ENCODE peak calls at places on chromosome 13, in five cellular contexts. G, Y, W, P and E are unnamed samples.

GRCh38 chr13:32045963-32046785 is 14.6 kb downstream of the FRY start:
- DNase-seq in G (no peak), Y (no peak), W (no peak), P (no peak), E (no peak)

GRCh38 chr13:50526771-50527567 is 316.5 kb downstream of the DLEU7 start:
- DNase-seq in G (no peak), P (no peak), Y (no peak), W (no peak), E (peak)

GRCh38 chr13:51714663-51715168 is 89.2 kb downstream of the DHRS12 start:
- DNase-seq in Y (no peak), W (no peak), P (no peak), G (no peak), E (no peak)

GRCh38 chr13:113034451-113035208 is 65.6 kb downstream of the MCF2L start:
- DNase-seq in G (no peak), P (peak), W (no peak), Y (no peak), E (peak)

GRCh38 chr13:23722726-23723453 is 152.7 kb downstream of the TNFRSF19 start:
- DNase-seq in W (no peak), P (no peak), G (no peak), Y (no peak), E (no peak)

GRCh38 chr13:34849406-34849805 is 92.7 kb upstream of the NBEA start:
- DNase-seq in W (no peak), P (no peak), Y (no peak), G (no peak), E (no peak)

GRCh38 chr13:27961227-27962085 is 7.7 kb downstream of the CDX2 start:
- DNase-seq in W (no peak), G (no peak), Y (no peak), P (no peak), E (no peak)

GRCh38 chr13:54965881-54966280 is 1937.3 kb downstream of the OLFM4 start:
- DNase-seq in W (no peak), G (no peak), Y (no peak), P (no peak), E (no peak)

GRCh38 chr13:99847318-99847750 is 124.2 kb downstream of the ZIC5 start:
- DNase-seq in Y (no peak), G (no peak), P (no peak), W (no peak), E (no peak)

GRCh38 chr13:110882972-110883371 is 31.9 kb downstream of the ANKRD10 start:
- DNase-seq in W (no peak), G (no peak), Y (no peak), P (no peak), E (no peak)

GRCh38 chr13:99384468-99384867 is 77.3 kb upstream of the GPR183 start:
- DNase-seq in W (peak), Y (no peak), G (no peak), P (no peak), E (no peak)

GRCh38 chr13:76216729-76217128 is 580.6 kb downstream of the LMO7 start:
- DNase-seq in Y (no peak), G (no peak), W (no peak), P (no peak), E (no peak)

GRCh38 chr13:58238972-58239773 is 607.6 kb downstream of the PCDH17 start:
- DNase-seq in Y (no peak), P (no peak), G (no peak), W (no peak), E (no peak)

GRCh38 chr13:79936368-79937136 is 404.4 kb downstream of the SPRY2 start:
- DNase-seq in P (peak), Y (no peak), W (no peak), G (no peak), E (peak)